ENCODE peak calls at places on chromosome 16, in seven cellular contexts. One of them, this sample, is unnamed.

GRCh38 chr16:52827456-52827855 is 225.2 kb downstream of the CHD9NB start:
- DNase-seq in upper lobe of left lung: no peak
- DNase-seq in breast epithelium: no peak
- DNase-seq in prostate gland: no peak
- DNase-seq in A549: no peak
- DNase-seq in testis: no peak
- DNase-seq in tibial nerve: no peak
- DNase-seq in this sample: no peak

GRCh38 chr16:83779881-83780280 is 27.9 kb upstream of the HSBP1 start:
- DNase-seq in upper lobe of left lung: no peak
- DNase-seq in breast epithelium: no peak
- DNase-seq in prostate gland: no peak
- DNase-seq in A549: no peak
- DNase-seq in testis: no peak
- DNase-seq in tibial nerve: no peak
- DNase-seq in this sample: no peak

GRCh38 chr16:23709536-23709935 is 3.5 kb downstream of the ERN2 start:
- DNase-seq in upper lobe of left lung: no peak
- DNase-seq in breast epithelium: no peak
- DNase-seq in prostate gland: no peak
- DNase-seq in A549: no peak
- DNase-seq in testis: no peak
- DNase-seq in tibial nerve: no peak
- DNase-seq in this sample: no peak

GRCh38 chr16:12081048-12081404 is 104.5 kb downstream of the SNX29 start:
- DNase-seq in upper lobe of left lung: no peak
- DNase-seq in breast epithelium: peak
- DNase-seq in prostate gland: no peak
- DNase-seq in A549: no peak
- DNase-seq in testis: no peak
- DNase-seq in tibial nerve: no peak
- DNase-seq in this sample: no peak

GRCh38 chr16:30774367-30775130 is 12.4 kb downstream of the RNF40 start:
- DNase-seq in upper lobe of left lung: no peak
- DNase-seq in breast epithelium: no peak
- DNase-seq in prostate gland: no peak
- DNase-seq in A549: no peak
- DNase-seq in testis: no peak
- DNase-seq in tibial nerve: no peak
- DNase-seq in this sample: no peak

GRCh38 chr16:47634126-47634525 is 173.0 kb downstream of the PHKB start:
- DNase-seq in upper lobe of left lung: no peak
- DNase-seq in breast epithelium: no peak
- DNase-seq in prostate gland: no peak
- DNase-seq in A549: no peak
- DNase-seq in testis: no peak
- DNase-seq in tibial nerve: no peak
- DNase-seq in this sample: no peak

GRCh38 chr16:72783716-72784320 is 264.1 kb downstream of the ZFHX3 start:
- DNase-seq in upper lobe of left lung: no peak
- DNase-seq in breast epithelium: no peak
- DNase-seq in prostate gland: no peak
- DNase-seq in A549: no peak
- DNase-seq in testis: no peak
- DNase-seq in tibial nerve: no peak
- DNase-seq in this sample: no peak

GRCh38 chr16:49054606-49055005 is 227.0 kb downstream of the CBLN1 start:
- DNase-seq in upper lobe of left lung: no peak
- DNase-seq in breast epithelium: no peak
- DNase-seq in prostate gland: no peak
- DNase-seq in A549: no peak
- DNase-seq in testis: no peak
- DNase-seq in tibial nerve: no peak
- DNase-seq in this sample: no peak

GRCh38 chr16:30927789-30928378 is 4.5 kb downstream of the FBXL19 start:
- DNase-seq in upper lobe of left lung: peak
- DNase-seq in breast epithelium: no peak
- DNase-seq in prostate gland: peak
- DNase-seq in A549: peak
- DNase-seq in testis: peak
- DNase-seq in tibial nerve: no peak
- DNase-seq in this sample: peak

GRCh38 chr16:89584768-89585549 is 9.4 kb downstream of the CPNE7 start:
- DNase-seq in upper lobe of left lung: peak
- DNase-seq in breast epithelium: no peak
- DNase-seq in prostate gland: no peak
- DNase-seq in A549: no peak
- DNase-seq in testis: no peak
- DNase-seq in tibial nerve: no peak
- DNase-seq in this sample: no peak

DNA sequence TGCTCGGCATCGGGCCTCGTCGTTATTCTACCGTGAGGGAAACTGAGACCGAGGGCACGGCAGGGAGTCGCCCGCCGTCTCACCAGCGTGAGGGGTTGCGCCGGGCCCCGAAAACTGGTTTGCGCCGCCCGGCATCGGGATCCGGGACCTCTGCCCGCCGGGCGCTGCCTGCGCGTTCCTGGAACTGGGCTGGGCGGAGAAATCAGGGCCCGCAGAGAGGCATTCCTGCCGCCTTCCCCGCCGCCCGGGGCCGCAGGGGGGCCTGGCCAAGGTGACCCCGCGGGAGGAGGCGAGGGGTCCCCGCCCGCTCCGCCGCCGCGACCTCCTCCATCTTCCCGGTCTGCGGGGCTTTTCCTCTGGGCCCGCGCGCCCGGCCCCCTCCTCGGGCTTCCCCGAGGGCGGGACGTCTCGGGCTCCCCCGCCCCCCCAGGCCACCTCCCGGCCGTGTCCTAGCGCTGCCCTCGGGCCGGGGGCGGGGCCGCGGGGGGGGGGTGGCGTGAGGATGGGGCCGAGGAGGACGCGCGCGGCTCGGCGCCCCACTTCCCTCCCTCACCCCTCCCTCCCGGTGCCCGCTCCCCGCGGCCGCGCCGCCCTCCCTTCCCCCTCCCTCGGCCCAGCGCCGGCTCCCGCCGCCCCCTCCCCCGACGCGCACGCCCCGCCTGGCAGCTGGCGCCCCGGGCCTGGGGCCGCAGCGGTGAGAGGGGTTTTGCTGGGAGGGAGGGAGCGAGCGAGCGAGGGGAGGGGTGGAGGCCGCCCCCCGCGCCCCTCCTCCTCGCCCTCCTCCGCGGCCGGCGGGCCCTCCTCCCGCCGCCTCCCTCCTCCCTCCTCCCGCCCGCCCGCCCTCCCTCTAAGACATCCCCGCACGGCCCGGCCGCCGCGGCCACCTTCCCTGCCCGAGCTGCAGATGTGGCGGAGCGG is at the start of gene GLIS2:
- DNase-seq in upper lobe of left lung: peak
- DNase-seq in breast epithelium: no peak
- DNase-seq in prostate gland: peak
- DNase-seq in A549: peak
- DNase-seq in testis: peak
- DNase-seq in tibial nerve: peak
- DNase-seq in this sample: peak
- TF ChIP-seq POLR2A in upper lobe of left lung: peak
- TF ChIP-seq POLR2A in breast epithelium: no peak
- TF ChIP-seq POLR2A in prostate gland: peak
- TF ChIP-seq POLR2A in A549: no peak
- TF ChIP-seq POLR2A in testis: no peak
- TF ChIP-seq POLR2A in tibial nerve: peak
- TF ChIP-seq POLR2A in this sample: peak

GRCh38 chr16:79601978-79602609 is 1.6 kb upstream of the MAF start:
- DNase-seq in upper lobe of left lung: no peak
- DNase-seq in breast epithelium: peak
- DNase-seq in prostate gland: peak
- DNase-seq in A549: peak
- DNase-seq in testis: peak
- DNase-seq in tibial nerve: peak
- DNase-seq in this sample: peak
- H3K27ac ChIP-seq in upper lobe of left lung: peak
- H3K27ac ChIP-seq in breast epithelium: peak
- H3K27ac ChIP-seq in prostate gland: peak
- H3K27ac ChIP-seq in A549: no peak
- H3K27ac ChIP-seq in testis: peak
- H3K27ac ChIP-seq in tibial nerve: peak
- H3K27ac ChIP-seq in this sample: peak

GRCh38 chr16:81808933-81809480 is 29.9 kb downstream of the PLCG2 start:
- DNase-seq in upper lobe of left lung: no peak
- DNase-seq in breast epithelium: no peak
- DNase-seq in prostate gland: no peak
- DNase-seq in A549: no peak
- DNase-seq in testis: no peak
- DNase-seq in tibial nerve: no peak
- DNase-seq in this sample: no peak

GRCh38 chr16:81806696-81807095 is 27.6 kb downstream of the PLCG2 start:
- DNase-seq in upper lobe of left lung: no peak
- DNase-seq in breast epithelium: no peak
- DNase-seq in prostate gland: no peak
- DNase-seq in A549: no peak
- DNase-seq in testis: no peak
- DNase-seq in tibial nerve: no peak
- DNase-seq in this sample: no peak

GRCh38 chr16:81809567-81809966 is 30.5 kb downstream of the PLCG2 start:
- DNase-seq in upper lobe of left lung: no peak
- DNase-seq in breast epithelium: no peak
- DNase-seq in prostate gland: no peak
- DNase-seq in A549: no peak
- DNase-seq in testis: no peak
- DNase-seq in tibial nerve: no peak
- DNase-seq in this sample: no peak

GRCh38 chr16:81810361-81810760 is 31.3 kb downstream of the PLCG2 start:
- DNase-seq in upper lobe of left lung: no peak
- DNase-seq in breast epithelium: no peak
- DNase-seq in prostate gland: no peak
- DNase-seq in A549: no peak
- DNase-seq in testis: no peak
- DNase-seq in tibial nerve: no peak
- DNase-seq in this sample: no peak

DNA sequence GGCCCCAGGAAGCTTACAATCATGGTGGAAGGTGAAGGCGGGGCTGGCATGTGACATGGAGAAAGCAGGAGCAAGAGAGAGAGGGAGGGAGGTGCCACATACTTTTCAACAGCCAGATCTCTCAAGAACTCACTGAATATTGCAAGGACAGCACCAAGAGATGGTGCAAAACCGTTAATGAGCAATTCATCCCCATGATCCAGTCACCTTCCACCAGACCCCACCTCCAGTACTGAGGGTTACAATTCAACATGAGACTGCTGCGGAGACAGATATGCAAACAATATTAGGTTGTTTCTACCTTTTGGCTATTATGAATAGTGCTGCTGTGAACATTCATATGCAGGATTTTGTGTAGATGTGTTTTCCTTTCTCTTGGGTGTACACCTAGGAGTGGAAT is 28.7 kb downstream of the PLCG2 start:
- DNase-seq in upper lobe of left lung: no peak
- DNase-seq in breast epithelium: no peak
- DNase-seq in prostate gland: no peak
- DNase-seq in A549: no peak
- DNase-seq in testis: no peak
- DNase-seq in tibial nerve: no peak
- DNase-seq in this sample: no peak
- TF ChIP-seq POLR2A in upper lobe of left lung: no peak
- TF ChIP-seq POLR2A in breast epithelium: no peak
- TF ChIP-seq POLR2A in prostate gland: no peak
- TF ChIP-seq POLR2A in A549: no peak
- TF ChIP-seq POLR2A in testis: no peak
- TF ChIP-seq POLR2A in tibial nerve: no peak
- TF ChIP-seq POLR2A in this sample: no peak

GRCh38 chr16:10675861-10676260 is 18.9 kb downstream of the TEKT5 start:
- DNase-seq in upper lobe of left lung: no peak
- DNase-seq in breast epithelium: no peak
- DNase-seq in prostate gland: no peak
- DNase-seq in A549: no peak
- DNase-seq in testis: no peak
- DNase-seq in tibial nerve: no peak
- DNase-seq in this sample: no peak
- H3K27ac ChIP-seq in upper lobe of left lung: no peak
- H3K27ac ChIP-seq in breast epithelium: no peak
- H3K27ac ChIP-seq in prostate gland: no peak
- H3K27ac ChIP-seq in A549: no peak
- H3K27ac ChIP-seq in testis: no peak
- H3K27ac ChIP-seq in tibial nerve: no peak
- H3K27ac ChIP-seq in this sample: no peak

DNA sequence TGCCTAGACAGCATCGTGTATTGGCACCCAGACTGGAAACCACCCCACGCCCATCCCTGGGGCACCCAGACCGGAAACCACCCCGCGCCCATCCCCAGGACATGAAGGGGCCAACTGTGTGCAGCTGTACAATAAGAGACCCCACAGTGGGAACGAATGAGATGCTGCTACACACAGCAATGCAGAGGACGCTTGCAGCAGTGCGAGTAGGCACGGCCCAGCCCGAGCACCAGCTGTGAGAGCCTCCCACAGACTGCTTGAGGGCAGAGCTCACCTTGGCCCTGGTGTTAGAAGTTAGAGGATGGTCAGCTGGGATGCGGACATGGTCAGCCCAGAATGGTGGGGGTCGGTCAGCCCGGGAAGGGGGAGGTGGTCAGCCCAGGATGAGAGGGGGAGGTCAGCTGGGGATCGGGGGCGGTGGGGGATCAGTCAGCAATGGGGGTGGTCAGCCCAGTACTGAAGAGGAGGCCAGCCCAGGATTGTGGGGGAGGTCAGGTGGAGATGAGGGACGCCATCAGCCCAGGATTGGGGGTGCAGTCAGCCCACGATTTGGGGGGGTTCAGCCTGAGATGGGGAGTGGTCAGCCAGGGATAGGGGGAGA is 340.0 kb downstream of the C16orf95 start:
- DNase-seq in upper lobe of left lung: no peak
- DNase-seq in breast epithelium: no peak
- DNase-seq in prostate gland: no peak
- DNase-seq in A549: no peak
- DNase-seq in testis: no peak
- DNase-seq in tibial nerve: no peak
- DNase-seq in this sample: no peak
- TF ChIP-seq POLR2A in upper lobe of left lung: no peak
- TF ChIP-seq POLR2A in breast epithelium: no peak
- TF ChIP-seq POLR2A in prostate gland: no peak
- TF ChIP-seq POLR2A in A549: no peak
- TF ChIP-seq POLR2A in testis: no peak
- TF ChIP-seq POLR2A in tibial nerve: no peak
- TF ChIP-seq POLR2A in this sample: no peak

This sample was measured in ovary.